ENCODE peak calls at places on chromosome 1, in five cellular contexts. F is BE2C; I is CD8-positive, alpha-beta T cell; M is GM13976; U is HFFc6. L is an unnamed sample.

GRCh38 chr1:211637066-211637465 is 38.4 kb downstream of the NEK2 start:
- DNase-seq in I (no peak), U (no peak), F (no peak), M (peak), L (no peak)

GRCh38 chr1:77762072-77762476 is 2.4 kb upstream of the USP33 start:
- DNase-seq in F (no peak), I (no peak), U (peak), M (no peak), L (no peak)

GRCh38 chr1:67713071-67713806 is 28.2 kb downstream of the GADD45A start:
- DNase-seq in U (peak), M (no peak), I (no peak), F (peak), L (no peak)

GRCh38 chr1:1597275-1597930 is 2.5 kb downstream of the FNDC10 start:
- DNase-seq in M (peak), U (no peak), I (no peak), F (peak), L (peak)

GRCh38 chr1:228986093-228986904 is 251.0 kb downstream of the RHOU start:
- DNase-seq in I (no peak), U (no peak), F (peak), M (no peak), L (no peak)

GRCh38 chr1:22557341-22557950 is 5.8 kb upstream of the EPHA8 start:
- DNase-seq in I (no peak), M (no peak), U (no peak), F (no peak), L (no peak)

GRCh38 chr1:183417691-183418491 is at the start of gene NMNAT2:
- DNase-seq in F (peak), U (peak), I (no peak), M (no peak), L (no peak)

GRCh38 chr1:153573351-153573750 is 7.7 kb upstream of the S100A2 start:
- DNase-seq in M (no peak), I (no peak), F (no peak), U (no peak), L (no peak)

GRCh38 chr1:72284398-72285073 is 2.2 kb upstream of the NEGR1 start:
- DNase-seq in I (no peak), U (peak), M (no peak), F (peak), L (peak)
- TF ChIP-seq CTCF in I (no peak), U (peak), M (no peak), F (peak), L (no peak)

DNA sequence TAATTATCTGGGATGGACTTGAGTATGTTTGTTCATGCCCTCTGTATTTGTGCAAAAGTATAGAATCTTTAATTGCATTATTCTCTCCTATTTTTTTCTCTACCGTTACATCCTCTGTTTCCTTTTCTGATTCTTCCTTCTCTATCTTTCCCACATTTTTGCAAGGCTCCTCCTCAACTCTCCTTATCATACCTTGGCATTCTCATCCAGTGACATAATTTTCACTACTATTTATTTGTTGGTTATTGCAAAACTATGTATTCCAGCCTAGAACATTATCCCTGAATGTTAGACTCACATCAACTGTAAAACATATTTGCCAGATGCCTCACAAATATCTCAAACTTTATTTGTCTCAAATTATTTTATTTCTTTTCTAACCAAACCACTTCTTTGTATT is 381.9 kb downstream of the COL11A1 start:
- DNase-seq in F (no peak), I (no peak), M (no peak), U (no peak), L (no peak)
- TF ChIP-seq CTCF in F (no peak), I (no peak), M (no peak), U (no peak), L (no peak)

DNA sequence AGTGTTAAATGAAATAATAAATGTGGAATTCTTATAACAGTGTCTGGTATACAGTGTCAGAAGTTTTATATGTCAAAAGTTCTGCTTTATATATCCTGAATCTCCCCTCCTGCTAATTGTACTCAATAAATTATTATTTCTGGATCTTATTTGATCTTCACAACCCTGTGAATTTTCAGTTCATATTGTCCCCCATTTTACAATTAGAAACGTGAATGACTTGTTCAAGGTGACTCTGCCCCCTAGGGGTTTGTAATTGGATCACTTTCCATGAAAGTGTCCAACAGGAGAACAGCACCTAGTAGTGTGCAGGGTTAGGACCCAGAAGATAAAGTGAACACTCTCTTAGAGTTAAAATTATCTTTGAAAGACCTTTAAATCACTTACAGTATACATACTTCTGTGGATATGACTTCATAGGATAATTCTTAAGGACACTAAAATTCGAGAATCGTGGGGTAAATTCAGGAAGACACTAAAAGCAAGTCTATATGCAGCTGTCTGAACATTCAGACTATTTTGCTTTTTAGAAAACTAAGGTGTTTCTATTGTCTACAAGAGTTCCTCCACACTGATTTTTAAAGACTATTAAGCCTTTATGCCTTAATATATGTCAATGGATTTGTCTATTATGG is 4.5 kb upstream of the DDR2 start:
- DNase-seq in I (no peak), U (peak), F (peak), M (no peak), L (no peak)
- TF ChIP-seq CTCF in I (peak), U (peak), F (peak), M (peak), L (peak)

DNA sequence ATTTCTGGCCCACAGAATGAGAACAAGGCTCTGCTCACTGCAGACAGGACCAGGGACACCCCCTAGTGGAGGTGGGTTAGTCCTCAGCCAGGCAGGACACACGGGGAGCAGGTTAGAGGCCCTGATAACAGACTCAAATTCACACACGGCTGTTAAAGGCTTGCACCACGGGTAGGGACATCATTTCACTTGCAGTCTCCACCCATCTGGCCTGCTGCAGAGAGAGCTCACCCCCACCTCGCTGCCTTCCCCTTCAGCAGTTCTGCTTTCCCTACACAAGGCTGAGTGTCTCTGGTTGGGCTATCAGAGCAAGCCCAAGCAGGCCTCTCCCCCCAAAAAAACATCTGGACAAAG is 20.6 kb downstream of the MEF2D start:
- DNase-seq in I (no peak), M (no peak), F (no peak), U (no peak), L (no peak)
- TF ChIP-seq CTCF in I (no peak), M (no peak), F (peak), U (no peak), L (peak)

DNA sequence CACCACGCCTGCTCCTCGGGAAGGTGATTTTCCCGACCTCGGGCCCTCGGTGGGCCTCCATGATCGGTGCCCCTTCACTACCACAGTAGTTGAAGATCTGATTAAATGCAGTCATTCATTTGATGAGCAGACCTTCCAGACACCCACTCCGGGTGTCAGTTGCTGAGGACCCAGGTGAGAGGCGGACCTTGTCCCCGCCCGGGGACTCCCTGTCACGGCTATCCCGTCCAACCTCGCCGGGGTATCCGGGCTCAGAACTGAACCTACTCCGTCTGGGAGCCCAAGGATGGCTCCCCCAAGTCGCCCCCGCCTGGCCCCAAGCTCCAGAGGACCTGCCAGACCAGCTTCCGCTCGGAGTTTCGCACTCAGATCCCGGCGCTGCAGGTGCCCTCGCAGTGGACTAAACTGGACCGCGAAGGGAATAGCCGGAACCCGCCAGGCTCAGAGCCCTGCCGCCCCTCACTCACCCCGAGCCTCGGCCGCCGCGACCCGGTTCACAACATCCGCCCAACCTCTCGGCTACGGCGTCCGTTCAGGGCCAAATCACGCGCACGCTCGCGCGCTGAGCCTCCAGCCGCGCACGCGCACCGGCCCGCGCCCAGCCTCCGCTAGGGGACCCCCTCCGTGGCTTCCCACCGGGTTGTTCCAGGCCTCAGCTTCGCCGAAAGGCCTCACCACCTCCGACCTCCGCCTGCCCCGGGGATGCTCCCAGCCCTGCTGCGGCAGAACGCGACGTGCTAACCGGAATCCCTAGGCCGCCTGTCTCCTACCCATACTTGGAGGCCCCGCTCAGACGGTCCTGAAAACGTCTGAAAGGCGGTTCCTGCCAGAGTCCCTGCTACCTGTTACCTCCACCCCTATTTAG is 22.3 kb downstream of the RNU1-3 start:
- DNase-seq in F (peak), U (peak), M (peak), I (peak), L (peak)
- TF ChIP-seq CTCF in F (peak), U (peak), M (peak), I (peak), L (peak)

GRCh38 chr1:19154876-19155275 is 55.2 kb downstream of the UBR4 start:
- DNase-seq in I (no peak), M (no peak), F (no peak), U (no peak), L (no peak)
- TF ChIP-seq CTCF in I (no peak), M (no peak), F (no peak), U (no peak), L (no peak)

L was measured in GM10248.